ENCODE peak calls at places on chromosomes 16 and 17, in nine cellular contexts. G is uterus, K is body of pancreas, T is ovary, W is IMR-90, Q is tibial nerve, C is breast epithelium, U is Peyer's patch, N is lower leg skin. J is an unnamed sample.

GRCh38 chr16:66262253-66263167 is 104.0 kb upstream of the CDH5 start:
- DNase-seq in G (peak; percentile 63), K (no peak), T (peak; percentile 31), W (peak; percentile 57), Q (peak; percentile 57), C (peak; percentile 23), U (peak; percentile 8), N (peak; percentile 93), J (no peak)

GRCh38 chr17:75428775-75429469 is 23.4 kb upstream of the GRB2 start:
- DNase-seq in G (no peak), K (no peak), T (no peak), W (peak; percentile 92), Q (no peak), C (no peak), U (no peak), N (no peak), J (no peak)

GRCh38 chr16:49593423-49594040 is 219.9 kb downstream of the C16orf78 start:
- DNase-seq in G (no peak), K (no peak), T (no peak), W (no peak), Q (no peak), C (no peak), U (no peak), N (peak; percentile 80), J (no peak)

GRCh38 chr16:20004931-20005330 is 68.8 kb downstream of the GPR139 start:
- DNase-seq in G (no peak), K (no peak), T (no peak), W (no peak), Q (no peak), C (no peak), U (no peak), N (no peak), J (no peak)

GRCh38 chr17:45063198-45063597 is 2.1 kb downstream of the NMT1 start:
- DNase-seq in G (no peak), K (no peak), T (no peak), W (no peak), Q (no peak), C (no peak), U (no peak), N (no peak), J (peak; percentile 14)

GRCh38 chr17:74408262-74408661 is 23.6 kb upstream of the GPRC5C start:
- DNase-seq in G (no peak), K (peak; percentile 57), T (no peak), W (no peak), Q (no peak), C (no peak), U (no peak), N (no peak), J (no peak)

GRCh38 chr16:48282636-48283263 is 35.4 kb upstream of the ABCC11 start:
- DNase-seq in G (no peak), K (no peak), T (no peak), W (no peak), Q (no peak), C (no peak), U (no peak), N (no peak), J (no peak)

GRCh38 chr16:64051826-64052225 is 1070.0 kb downstream of the CDH11 start:
- DNase-seq in G (no peak), K (no peak), T (no peak), W (no peak), Q (no peak), C (no peak), U (no peak), N (no peak), J (no peak)

GRCh38 chr16:24900230-24900629 is 54.5 kb downstream of the SLC5A11 start:
- DNase-seq in G (no peak), K (no peak), T (no peak), W (no peak), Q (no peak), C (no peak), U (no peak), N (no peak), J (no peak)

GRCh38 chr16:23448392-23448791 is 4.6 kb downstream of the COG7 start:
- DNase-seq in G (no peak), K (no peak), T (no peak), W (peak; percentile 52), Q (no peak), C (no peak), U (no peak), N (no peak), J (no peak)

GRCh38 chr16:27374794-27375499 is 27.0 kb upstream of the IL21R start:
- DNase-seq in G (peak; percentile 69), K (peak; percentile 37), T (peak; percentile 50), W (peak; percentile 80), Q (peak; percentile 56), C (peak; percentile 35), U (peak; percentile 49), N (peak; percentile 91), J (peak; percentile 56)
- TF ChIP-seq POLR2A in G (no peak), K (peak; percentile 18), T (no peak), W (no peak), Q (no peak), C (no peak), U (no peak), N (no peak), J (no peak)

GRCh38 chr17:50541916-50542688 is 4.9 kb upstream of the SPATA20 start:
- DNase-seq in G (peak; percentile 89), K (peak; percentile 90), T (peak; percentile 89), W (peak; percentile 69), Q (peak; percentile 75), C (peak; percentile 76), U (peak; percentile 82), N (peak; percentile 97), J (peak; percentile 81)
- TF ChIP-seq POLR2A in G (peak; percentile 74), K (peak; percentile 55), T (peak; percentile 64), W (no peak), Q (peak; percentile 67), C (no peak), U (peak; percentile 72), N (no peak), J (peak; percentile 24)

DNA sequence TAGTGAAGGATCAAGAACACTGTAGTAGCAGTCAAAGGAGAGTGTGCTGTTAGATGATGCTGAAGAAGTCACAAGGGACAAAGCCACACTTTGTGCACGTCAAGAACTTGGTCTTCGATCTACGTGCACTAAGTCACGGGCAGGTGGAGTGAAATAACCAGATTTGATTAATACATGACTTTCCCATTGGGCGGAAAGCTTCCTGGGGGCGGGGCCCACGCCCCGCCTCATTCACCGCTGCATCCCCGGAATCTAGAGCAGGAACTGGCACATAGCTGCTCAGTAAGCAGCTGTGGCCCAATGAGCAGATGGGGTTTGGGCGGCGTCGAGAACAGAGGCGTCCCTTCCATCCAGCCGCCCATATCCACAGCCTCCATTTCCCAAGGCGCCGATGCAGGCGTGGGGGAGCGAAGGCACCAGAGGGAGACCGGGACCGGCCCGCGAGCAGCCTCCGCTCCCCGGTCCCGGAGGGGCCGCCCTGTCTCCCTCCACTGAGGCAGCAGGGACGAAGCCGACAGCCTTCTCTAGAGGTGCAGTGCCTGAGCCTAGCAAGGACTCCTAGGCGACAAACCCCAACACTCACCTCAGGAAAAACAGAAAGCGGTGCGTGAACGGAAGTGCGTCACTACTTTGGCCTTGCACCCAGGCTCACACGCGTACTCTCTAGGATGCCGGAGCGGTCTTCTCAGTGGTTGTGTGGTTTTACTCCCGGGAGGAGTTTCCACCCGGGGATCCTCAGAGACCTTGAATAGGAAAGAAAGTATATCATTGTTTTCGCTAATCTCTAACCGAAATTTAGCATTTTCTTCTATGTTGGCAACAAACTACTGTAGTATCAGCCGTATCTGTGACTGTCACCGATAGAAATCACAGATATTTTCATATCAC is 4.9 kb downstream of the ZNF19 start:
- DNase-seq in G (peak; percentile 86), K (peak; percentile 88), T (peak; percentile 90), W (peak; percentile 96), Q (peak; percentile 83), C (peak; percentile 84), U (peak; percentile 87), N (peak; percentile 96), J (peak; percentile 92)
- TF ChIP-seq POLR2A in G (peak; percentile 61), K (peak; percentile 82), T (peak; percentile 89), W (peak; percentile 96), Q (peak; percentile 65), C (peak; percentile 37), U (peak; percentile 57), N (no peak), J (peak; percentile 98)

GRCh38 chr16:525520-526180 is 1.9 kb upstream of the CAPN15 start:
- DNase-seq in G (no peak), K (peak; percentile 46), T (peak; percentile 34), W (peak; percentile 92), Q (no peak), C (peak; percentile 35), U (no peak), N (no peak), J (peak; percentile 42)
- TF ChIP-seq POLR2A in G (no peak), K (no peak), T (no peak), W (no peak), Q (no peak), C (no peak), U (peak; percentile 31), N (no peak), J (no peak)

DNA sequence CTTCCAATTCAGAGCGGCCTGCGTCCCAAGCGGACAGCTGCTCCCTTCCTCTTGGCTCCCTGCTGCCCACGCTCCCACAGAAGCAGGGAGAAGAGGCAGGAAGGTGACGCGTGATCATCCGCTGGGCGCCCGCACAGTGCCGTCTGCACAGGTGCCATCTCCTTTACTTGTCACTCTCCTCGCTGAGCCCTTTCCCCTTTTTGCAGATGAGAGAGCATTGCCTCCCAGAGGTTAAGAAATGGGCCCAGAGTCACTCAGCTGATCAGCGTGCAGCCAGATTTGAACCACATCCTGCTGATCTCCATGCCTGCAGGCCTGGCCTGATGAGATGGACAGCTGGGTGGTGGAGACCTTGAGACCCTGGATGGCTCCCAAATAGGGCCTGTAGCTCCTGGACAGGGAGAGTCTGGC is 299.8 kb downstream of the SEC14L1 start:
- DNase-seq in G (no peak), K (no peak), T (no peak), W (no peak), Q (no peak), C (no peak), U (peak; percentile 76), N (no peak), J (no peak)
- TF ChIP-seq POLR2A in G (no peak), K (no peak), T (no peak), W (no peak), Q (no peak), C (no peak), U (no peak), N (no peak), J (no peak)

J was measured in erythroblast.